ENCODE peak calls at places on chromosomes 13 and 19, in four cellular contexts. Z is astrocyte of the hippocampus, T is NCI-H446, Y is GM04504. A is an unnamed sample.

GRCh38 chr13:88958821-88959220 is 1287.7 kb downstream of the SLITRK5 start:
- DNase-seq in Z (peak), T (no peak), Y (no peak), A (no peak)

GRCh38 chr13:20945952-20946383 is 43.4 kb upstream of the XPO4 start:
- DNase-seq in Z (peak), T (no peak), Y (no peak), A (no peak)

GRCh38 chr13:111663505-111663904 is 343.1 kb downstream of the TEX29 start:
- DNase-seq in Z (no peak), T (no peak), Y (no peak), A (no peak)

GRCh38 chr13:18978447-18978846 is 203.2 kb downstream of the TUBA3C start:
- DNase-seq in Z (peak), T (no peak), Y (no peak), A (no peak)

GRCh38 chr19:7265963-7266362 is 28.3 kb downstream of the INSR start:
- DNase-seq in Z (no peak), T (no peak), Y (no peak), A (no peak)

GRCh38 chr13:20442370-20442769 is 83.3 kb downstream of the CRYL1 start:
- DNase-seq in Z (no peak), T (no peak), Y (no peak), A (no peak)

GRCh38 chr13:113403255-113404104 is 39.5 kb upstream of the GRTP1 start:
- DNase-seq in Z (no peak), T (no peak), Y (no peak), A (no peak)

GRCh38 chr13:47628666-47629065 is 372.4 kb downstream of the SUCLA2 start:
- DNase-seq in Z (peak), T (no peak), Y (no peak), A (no peak)

GRCh38 chr13:90201198-90201597 is 1146.3 kb upstream of the MIR17HG start:
- DNase-seq in Z (peak), T (no peak), Y (peak), A (no peak)

GRCh38 chr19:49448432-49448786 is 3.2 kb downstream of the PIH1D1 start:
- DNase-seq in Z (no peak), T (no peak), Y (no peak), A (no peak)

GRCh38 chr13:112824429-112824828 is 134.6 kb downstream of the ATP11A start:
- DNase-seq in Z (no peak), T (no peak), Y (no peak), A (no peak)

A was measured in Panc1.